ENCODE peak calls at places on chromosome 6, in five cellular contexts. One of them, this sample, is unnamed.

GRCh38 chr6:116982401-116982800 is 105.4 kb downstream of the RFX6 start:
- DNase-seq in PC-3: no peak
- DNase-seq in PC-9: no peak
- DNase-seq in uterus: no peak
- DNase-seq in neural progenitor cell: no peak
- DNase-seq in this sample: no peak

GRCh38 chr6:88562737-88563625 is 396.8 kb upstream of the CNR1 start:
- DNase-seq in PC-3: no peak
- DNase-seq in PC-9: no peak
- DNase-seq in uterus: no peak
- DNase-seq in neural progenitor cell: no peak
- DNase-seq in this sample: no peak

GRCh38 chr6:19796452-19796851 is 40.7 kb upstream of the ID4 start:
- DNase-seq in PC-3: no peak
- DNase-seq in PC-9: no peak
- DNase-seq in uterus: no peak
- DNase-seq in neural progenitor cell: no peak
- DNase-seq in this sample: no peak

GRCh38 chr6:169864148-169865030 is 113.0 kb downstream of the ERMARD start:
- DNase-seq in PC-3: no peak
- DNase-seq in PC-9: no peak
- DNase-seq in uterus: no peak
- DNase-seq in neural progenitor cell: no peak
- DNase-seq in this sample: peak; percentile 12

GRCh38 chr6:905541-905940 is 212.6 kb upstream of the EXOC2 start:
- DNase-seq in PC-3: no peak
- DNase-seq in PC-9: no peak
- DNase-seq in uterus: no peak
- DNase-seq in neural progenitor cell: no peak
- DNase-seq in this sample: no peak

GRCh38 chr6:153449279-153449678 is 318.2 kb upstream of the RGS17 start:
- DNase-seq in PC-3: no peak
- DNase-seq in PC-9: no peak
- DNase-seq in uterus: no peak
- DNase-seq in neural progenitor cell: no peak
- DNase-seq in this sample: no peak

GRCh38 chr6:146905313-146905712 is 298.9 kb upstream of the STXBP5 start:
- DNase-seq in PC-3: peak; percentile 96
- DNase-seq in PC-9: peak; percentile 80
- DNase-seq in uterus: no peak
- DNase-seq in neural progenitor cell: no peak
- DNase-seq in this sample: no peak

GRCh38 chr6:166422201-166422940 is 39.6 kb upstream of the MPC1 start:
- DNase-seq in PC-3: no peak
- DNase-seq in PC-9: no peak
- DNase-seq in uterus: no peak
- DNase-seq in neural progenitor cell: no peak
- DNase-seq in this sample: no peak

GRCh38 chr6:116373300-116373699 is 2.6 kb downstream of the DSE start:
- DNase-seq in PC-3: no peak
- DNase-seq in PC-9: no peak
- DNase-seq in uterus: no peak
- DNase-seq in neural progenitor cell: no peak
- DNase-seq in this sample: no peak

GRCh38 chr6:111712398-111712797 is 106.7 kb upstream of the TRAF3IP2 start:
- DNase-seq in PC-3: no peak
- DNase-seq in PC-9: peak; percentile 36
- DNase-seq in uterus: no peak
- DNase-seq in neural progenitor cell: no peak
- DNase-seq in this sample: peak; percentile 26
- H3K27ac ChIP-seq in PC-3: no peak overlapping the region
- H3K27ac ChIP-seq in PC-9: no peak overlapping the region
- H3K27ac ChIP-seq in uterus: peak overlapping the region; percentile 76
- H3K27ac ChIP-seq in neural progenitor cell: no peak overlapping the region
- H3K27ac ChIP-seq in this sample: peak overlapping the region; percentile 70

GRCh38 chr6:148521158-148521557 is 178.5 kb downstream of the SASH1 start:
- DNase-seq in PC-3: no peak
- DNase-seq in PC-9: no peak
- DNase-seq in uterus: no peak
- DNase-seq in neural progenitor cell: no peak
- DNase-seq in this sample: no peak
- H3K4me1 ChIP-seq in PC-3: peaks cover 20% of the 10 kb centered on the region
- H3K4me1 ChIP-seq in PC-9: no peaks in the 10 kb centered on the region
- H3K4me1 ChIP-seq in uterus: no peaks in the 10 kb centered on the region
- H3K4me1 ChIP-seq in neural progenitor cell: peaks cover 3% of the 10 kb centered on the region
- H3K4me1 ChIP-seq in this sample: no peaks in the 10 kb centered on the region

GRCh38 chr6:107674995-107675738 is 148.9 kb downstream of the SCML4 start:
- DNase-seq in PC-3: peak; percentile 67
- DNase-seq in PC-9: peak; percentile 78
- DNase-seq in uterus: peak; percentile 89
- DNase-seq in neural progenitor cell: peak; percentile 89
- DNase-seq in this sample: peak; percentile 74

GRCh38 chr6:107673076-107673494 is 151.0 kb downstream of the SCML4 start:
- DNase-seq in PC-3: no peak
- DNase-seq in PC-9: no peak
- DNase-seq in uterus: no peak
- DNase-seq in neural progenitor cell: no peak
- DNase-seq in this sample: no peak

GRCh38 chr6:107668826-107669474 is 155.2 kb downstream of the SCML4 start:
- DNase-seq in PC-3: no peak
- DNase-seq in PC-9: no peak
- DNase-seq in uterus: no peak
- DNase-seq in neural progenitor cell: no peak
- DNase-seq in this sample: no peak

GRCh38 chr6:107667790-107668189 is 156.3 kb downstream of the SCML4 start:
- DNase-seq in PC-3: no peak
- DNase-seq in PC-9: no peak
- DNase-seq in uterus: no peak
- DNase-seq in neural progenitor cell: no peak
- DNase-seq in this sample: no peak

DNA sequence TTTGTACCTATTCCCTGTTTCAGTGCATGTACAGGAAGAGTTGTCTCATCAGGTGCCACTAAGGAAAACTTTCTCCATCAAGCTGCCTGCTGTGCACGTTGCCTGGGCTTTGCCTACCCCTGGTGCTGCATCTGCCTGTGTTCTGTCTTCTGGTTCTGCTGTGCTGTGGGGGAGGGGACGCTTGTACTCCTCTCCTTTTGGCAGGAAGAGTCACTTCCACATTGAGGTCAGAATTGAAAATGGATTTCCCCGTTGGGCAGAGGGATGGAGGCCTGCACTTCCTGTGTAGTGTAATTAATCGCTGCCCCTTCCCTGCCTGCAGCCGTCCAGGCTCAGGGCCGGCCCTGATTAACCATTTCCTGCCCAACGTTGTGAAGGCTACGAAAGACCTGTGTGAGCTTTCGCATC is 153.3 kb downstream of the SCML4 start:
- DNase-seq in PC-3: peak; percentile 32
- DNase-seq in PC-9: no peak
- DNase-seq in uterus: peak; percentile 35
- DNase-seq in neural progenitor cell: peak; percentile 30
- DNase-seq in this sample: no peak
- H3K27ac ChIP-seq in PC-3: no peak overlapping the region
- H3K27ac ChIP-seq in PC-9: no peak overlapping the region
- H3K27ac ChIP-seq in uterus: no peak overlapping the region
- H3K27ac ChIP-seq in neural progenitor cell: no peak overlapping the region
- H3K27ac ChIP-seq in this sample: no peak overlapping the region

DNA sequence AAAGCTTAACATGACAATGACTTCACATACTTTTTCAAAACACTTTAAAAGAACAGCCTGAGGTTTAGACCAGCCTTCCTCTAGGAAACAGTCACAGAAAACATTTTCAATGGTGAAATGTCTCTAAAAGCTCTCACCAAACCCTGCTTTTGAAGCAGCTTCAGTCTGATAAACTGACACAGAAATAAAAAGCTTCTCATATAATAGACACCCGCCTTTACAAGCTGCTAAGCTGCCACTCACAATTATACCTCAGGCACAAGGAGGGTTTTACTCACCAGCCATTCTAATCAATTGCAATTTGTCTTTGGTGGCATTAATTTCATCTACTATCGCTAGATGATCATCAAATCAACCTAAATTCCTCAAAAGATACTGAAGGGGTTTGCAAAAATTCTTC is 29.5 kb downstream of the KIF13A start:
- DNase-seq in PC-3: no peak
- DNase-seq in PC-9: no peak
- DNase-seq in uterus: no peak
- DNase-seq in neural progenitor cell: no peak
- DNase-seq in this sample: no peak
- H3K4me1 ChIP-seq in PC-3: no peaks in the 10 kb centered on the region
- H3K4me1 ChIP-seq in PC-9: no peaks in the 10 kb centered on the region
- H3K4me1 ChIP-seq in uterus: no peaks in the 10 kb centered on the region
- H3K4me1 ChIP-seq in neural progenitor cell: no peaks in the 10 kb centered on the region
- H3K4me1 ChIP-seq in this sample: no peaks in the 10 kb centered on the region

GRCh38 chr6:90190181-90190580 is 106.5 kb downstream of the BACH2 start:
- DNase-seq in PC-3: no peak
- DNase-seq in PC-9: no peak
- DNase-seq in uterus: no peak
- DNase-seq in neural progenitor cell: no peak
- DNase-seq in this sample: no peak
- H3K27ac ChIP-seq in PC-3: no peak overlapping the region
- H3K27ac ChIP-seq in PC-9: no peak overlapping the region
- H3K27ac ChIP-seq in uterus: no peak overlapping the region
- H3K27ac ChIP-seq in neural progenitor cell: no peak overlapping the region
- H3K27ac ChIP-seq in this sample: no peak overlapping the region

GRCh38 chr6:143698329-143698728 is 20.6 kb downstream of the PHACTR2 start:
- DNase-seq in PC-3: no peak
- DNase-seq in PC-9: no peak
- DNase-seq in uterus: no peak
- DNase-seq in neural progenitor cell: no peak
- DNase-seq in this sample: no peak
- H3K4me1 ChIP-seq in PC-3: peaks cover 17% of the 10 kb centered on the region
- H3K4me1 ChIP-seq in PC-9: peaks cover 10% of the 10 kb centered on the region
- H3K4me1 ChIP-seq in uterus: peaks cover 18% of the 10 kb centered on the region
- H3K4me1 ChIP-seq in neural progenitor cell: peaks cover 4% of the 10 kb centered on the region
- H3K4me1 ChIP-seq in this sample: peaks cover 9% of the 10 kb centered on the region

GRCh38 chr6:40917603-40918002 is 121.4 kb downstream of the UNC5CL start:
- DNase-seq in PC-3: no peak
- DNase-seq in PC-9: no peak
- DNase-seq in uterus: no peak
- DNase-seq in neural progenitor cell: no peak
- DNase-seq in this sample: no peak

GRCh38 chr6:40914005-40914404 is 125.0 kb downstream of the UNC5CL start:
- DNase-seq in PC-3: no peak
- DNase-seq in PC-9: no peak
- DNase-seq in uterus: no peak
- DNase-seq in neural progenitor cell: no peak
- DNase-seq in this sample: no peak

GRCh38 chr6:40918035-40918651 is 120.9 kb downstream of the UNC5CL start:
- DNase-seq in PC-3: no peak
- DNase-seq in PC-9: no peak
- DNase-seq in uterus: no peak
- DNase-seq in neural progenitor cell: peak; percentile 5
- DNase-seq in this sample: no peak

GRCh38 chr6:40915165-40915564 is 123.9 kb downstream of the UNC5CL start:
- DNase-seq in PC-3: no peak
- DNase-seq in PC-9: no peak
- DNase-seq in uterus: no peak
- DNase-seq in neural progenitor cell: no peak
- DNase-seq in this sample: no peak

GRCh38 chr6:40916816-40917215 is 122.2 kb downstream of the UNC5CL start:
- DNase-seq in PC-3: no peak
- DNase-seq in PC-9: no peak
- DNase-seq in uterus: no peak
- DNase-seq in neural progenitor cell: no peak
- DNase-seq in this sample: no peak
- H3K27ac ChIP-seq in PC-3: no peak overlapping the region
- H3K27ac ChIP-seq in PC-9: no peak overlapping the region
- H3K27ac ChIP-seq in uterus: no peak overlapping the region
- H3K27ac ChIP-seq in neural progenitor cell: no peak overlapping the region
- H3K27ac ChIP-seq in this sample: no peak overlapping the region

GRCh38 chr6:2792330-2792729 is 27.1 kb downstream of the WRNIP1 start:
- DNase-seq in PC-3: peak; percentile 34
- DNase-seq in PC-9: no peak
- DNase-seq in uterus: no peak
- DNase-seq in neural progenitor cell: no peak
- DNase-seq in this sample: no peak

GRCh38 chr6:2794171-2794730 is 29.1 kb downstream of the WRNIP1 start:
- DNase-seq in PC-3: peak; percentile 76
- DNase-seq in PC-9: no peak
- DNase-seq in uterus: no peak
- DNase-seq in neural progenitor cell: no peak
- DNase-seq in this sample: no peak

GRCh38 chr6:2795162-2795561 is 30.0 kb downstream of the WRNIP1 start:
- DNase-seq in PC-3: no peak
- DNase-seq in PC-9: no peak
- DNase-seq in uterus: no peak
- DNase-seq in neural progenitor cell: no peak
- DNase-seq in this sample: no peak

GRCh38 chr6:2791124-2792050 is 26.2 kb downstream of the WRNIP1 start:
- DNase-seq in PC-3: peak; percentile 93
- DNase-seq in PC-9: peak; percentile 71
- DNase-seq in uterus: peak; percentile 59
- DNase-seq in neural progenitor cell: peak; percentile 75
- DNase-seq in this sample: peak; percentile 78

GRCh38 chr6:2793491-2794151 is 28.4 kb downstream of the WRNIP1 start:
- DNase-seq in PC-3: peak; percentile 31
- DNase-seq in PC-9: no peak
- DNase-seq in uterus: no peak
- DNase-seq in neural progenitor cell: no peak
- DNase-seq in this sample: no peak
- H3K4me1 ChIP-seq in PC-3: peaks cover 59% of the 10 kb centered on the region
- H3K4me1 ChIP-seq in PC-9: peaks cover 4% of the 10 kb centered on the region
- H3K4me1 ChIP-seq in uterus: no peaks in the 10 kb centered on the region
- H3K4me1 ChIP-seq in neural progenitor cell: peaks cover 8% of the 10 kb centered on the region
- H3K4me1 ChIP-seq in this sample: peaks cover 17% of the 10 kb centered on the region

GRCh38 chr6:138030872-138031271 is 76.3 kb downstream of the PERP start:
- DNase-seq in PC-3: no peak
- DNase-seq in PC-9: no peak
- DNase-seq in uterus: no peak
- DNase-seq in neural progenitor cell: no peak
- DNase-seq in this sample: no peak

GRCh38 chr6:138032571-138032970 is 74.6 kb downstream of the PERP start:
- DNase-seq in PC-3: no peak
- DNase-seq in PC-9: no peak
- DNase-seq in uterus: no peak
- DNase-seq in neural progenitor cell: no peak
- DNase-seq in this sample: no peak

GRCh38 chr6:138031417-138031816 is 75.8 kb downstream of the PERP start:
- DNase-seq in PC-3: no peak
- DNase-seq in PC-9: no peak
- DNase-seq in uterus: no peak
- DNase-seq in neural progenitor cell: no peak
- DNase-seq in this sample: no peak

GRCh38 chr6:138034229-138034628 is 73.0 kb downstream of the PERP start:
- DNase-seq in PC-3: no peak
- DNase-seq in PC-9: no peak
- DNase-seq in uterus: no peak
- DNase-seq in neural progenitor cell: no peak
- DNase-seq in this sample: no peak

DNA sequence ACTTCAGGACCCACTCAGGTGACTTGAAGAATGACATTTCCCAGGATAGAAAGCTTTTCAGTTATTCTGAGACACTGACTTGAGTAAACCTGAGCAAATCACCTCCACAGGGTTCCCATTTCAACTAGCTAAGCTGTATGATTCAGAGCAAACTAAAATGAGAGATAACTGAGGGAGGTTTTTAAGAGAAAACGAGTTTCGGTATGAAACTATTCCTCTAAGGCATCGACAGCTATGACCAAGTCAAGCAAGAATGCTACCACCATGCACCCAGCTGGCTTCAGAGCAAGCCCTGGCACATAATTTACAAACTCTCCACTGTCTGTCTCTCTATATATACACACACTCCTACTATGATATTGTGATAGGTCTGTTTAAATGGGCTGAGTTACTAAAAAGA is 75.4 kb downstream of the PERP start:
- DNase-seq in PC-3: peak; percentile 27
- DNase-seq in PC-9: no peak
- DNase-seq in uterus: no peak
- DNase-seq in neural progenitor cell: no peak
- DNase-seq in this sample: no peak
- H3K27ac ChIP-seq in PC-3: peak overlapping the region; percentile 44
- H3K27ac ChIP-seq in PC-9: no peak overlapping the region
- H3K27ac ChIP-seq in uterus: no peak overlapping the region
- H3K27ac ChIP-seq in neural progenitor cell: no peak overlapping the region
- H3K27ac ChIP-seq in this sample: no peak overlapping the region